ENCODE peak calls at places on chromosome 11, in ten cellular contexts. U is NCI-H774; Y is colonic mucosa; E is A172; M is amygdala; W is stimulated activated CD4-positive, alpha-beta T cell treated with anti-CD3 and anti-CD28 coated beads, Interleukin-4, amount 100 ng/mL, for 24 hours; G is neuronal stem cell; X is T-helper 1 cell; C is D341Med; L is mesenteric fat pad. A is an unnamed sample.

GRCh38 chr11:94588366-94588952 is 21.3 kb downstream of the PIWIL4 start:
- DNase-seq in G (no peak), C (no peak), X (no peak), U (no peak), W (no peak), L (no peak), Y (no peak), E (no peak), M (no peak), A (no peak)

GRCh38 chr11:70176940-70177689 is 26.0 kb upstream of the FADD start:
- DNase-seq in M (no peak), U (no peak), Y (peak; percentile 29), L (no peak), X (peak; percentile 53), C (peak; percentile 78), E (no peak), W (peak; percentile 48), G (no peak), A (no peak)

GRCh38 chr11:132318421-132319157 is 948.2 kb downstream of the NTM start:
- DNase-seq in C (no peak), M (no peak), X (no peak), L (peak; percentile 33), G (no peak), Y (no peak), W (no peak), E (peak; percentile 76), U (no peak), A (no peak)

GRCh38 chr11:79570104-79570503 is 129.3 kb upstream of the TENM4 start:
- DNase-seq in Y (no peak), L (no peak), X (no peak), C (no peak), E (no peak), G (no peak), W (no peak), U (no peak), M (no peak), A (no peak)

GRCh38 chr11:8501838-8502237 is 92.2 kb downstream of the STK33 start:
- DNase-seq in Y (no peak), L (no peak), C (no peak), G (no peak), E (no peak), U (no peak), X (no peak), M (no peak), W (no peak), A (no peak)

GRCh38 chr11:86358720-86359119 is 16.0 kb upstream of the CCDC81 start:
- DNase-seq in G (no peak), X (no peak), W (no peak), E (no peak), U (no peak), L (no peak), C (no peak), M (no peak), Y (no peak), A (no peak)

GRCh38 chr11:134466035-134466908 is 54.2 kb upstream of the B3GAT1 start:
- DNase-seq in G (peak; percentile 12), U (no peak), C (no peak), M (no peak), W (no peak), X (no peak), L (no peak), Y (peak; percentile 72), E (no peak), A (no peak)

GRCh38 chr11:8719260-8720190 is 36.9 kb downstream of the RPL27A start:
- DNase-seq in G (no peak), E (peak; percentile 99), W (no peak), M (no peak), X (no peak), Y (no peak), C (no peak), L (no peak), U (no peak), A (peak; percentile 54)

GRCh38 chr11:125165111-125165663 is 636 bp downstream of the PKNOX2 start:
- DNase-seq in M (no peak), C (peak; percentile 75), G (peak; percentile 29), U (no peak), E (no peak), L (peak; percentile 90), X (no peak), W (no peak), Y (no peak), A (no peak)

GRCh38 chr11:68855205-68855978 is 13.7 kb upstream of the CPT1A start:
- DNase-seq in G (no peak), Y (peak; percentile 58), M (no peak), X (peak; percentile 26), L (no peak), U (no peak), C (peak; percentile 72), E (no peak), W (peak; percentile 17), A (no peak)

GRCh38 chr11:131571571-131571970 is 201.2 kb downstream of the NTM start:
- DNase-seq in L (no peak), W (no peak), G (no peak), Y (no peak), U (no peak), M (no peak), X (no peak), C (no peak), E (no peak), A (no peak)

GRCh38 chr11:71420455-71421241 is 27.5 kb downstream of the DHCR7 start:
- DNase-seq in W (no peak), L (no peak), U (peak; percentile 59), X (no peak), G (peak; percentile 37), E (peak; percentile 47), C (peak; percentile 47), Y (peak; percentile 53), M (no peak), A (no peak)

GRCh38 chr11:69691449-69691848 is 12.4 kb downstream of the FGF19 start:
- DNase-seq in E (no peak), W (no peak), G (no peak), C (no peak), X (no peak), M (no peak), U (no peak), L (no peak), Y (no peak), A (no peak)

GRCh38 chr11:14358729-14359439 is at the start of gene RRAS2:
- DNase-seq in Y (peak; percentile 82), W (peak; percentile 78), C (peak; percentile 89), M (peak; percentile 32), G (peak; percentile 77), X (peak; percentile 73), E (peak; percentile 53), U (peak; percentile 54), L (peak; percentile 91), A (no peak)

GRCh38 chr11:86811637-86812321 is 11.4 kb downstream of the PRSS23 start:
- DNase-seq in C (no peak), L (no peak), Y (no peak), E (peak; percentile 72), G (no peak), W (no peak), X (no peak), U (no peak), M (no peak), A (no peak)

GRCh38 chr11:130407978-130408377 is 20.4 kb downstream of the ADAMTS8 start:
- DNase-seq in E (peak; percentile 64), C (no peak), U (no peak), X (no peak), L (no peak), Y (no peak), G (no peak), M (no peak), W (no peak), A (peak; percentile 38)

GRCh38 chr11:2579315-2580060 is 120.3 kb downstream of the KCNQ1OT1 start:
- DNase-seq in M (no peak), W (no peak), E (no peak), G (no peak), X (no peak), Y (no peak), C (no peak), U (no peak), L (peak; percentile 88), A (no peak)